ENCODE peak calls at places on chromosomes 4 and X, in four cellular contexts. K is PC-3, Z is aorta, T is endothelial cell of umbilical vein. Y is an unnamed sample.

GRCh38 chr4:107482546-107482945 is 237.5 kb downstream of the PAPSS1 start:
- DNase-seq in K (no peak), Z (no peak), T (no peak), Y (no peak)

GRCh38 chr4:5638976-5639375 is 69.4 kb downstream of the EVC2 start:
- DNase-seq in K (peak; percentile 47), Z (no peak), T (no peak), Y (no peak)

GRCh38 chr4:147691820-147692219 is 7.9 kb upstream of the PRMT9 start:
- DNase-seq in K (no peak), Z (no peak), T (no peak), Y (no peak)

GRCh38 chr4:22385615-22386014 is 130.3 kb downstream of the ADGRA3 start:
- DNase-seq in K (peak; percentile 86), Z (no peak), T (peak; percentile 54), Y (peak; percentile 15)

GRCh38 chrX:63764946-63765345 is 20.1 kb downstream of the ARHGEF9 start:
- DNase-seq in K (peak; percentile 69), Z (no peak), T (peak; percentile 39), Y (no peak)

GRCh38 chr4:153151535-153152452 is 52.4 kb upstream of the TRIM2 start:
- DNase-seq in K (peak; percentile 27), Z (peak; percentile 80), T (peak; percentile 13), Y (no peak)

GRCh38 chrX:107629533-107629909 is 1.2 kb downstream of the PRPS1 start:
- DNase-seq in K (peak; percentile 31), Z (no peak), T (peak; percentile 5), Y (peak; percentile 13)

GRCh38 chr4:79514637-79515320 is 106.8 kb upstream of the GK2 start:
- DNase-seq in K (no peak), Z (no peak), T (no peak), Y (no peak)

GRCh38 chrX:21940356-21940829 is at the start of gene SMS:
- DNase-seq in K (peak; percentile 81), Z (peak; percentile 92), T (peak; percentile 66), Y (no peak)

GRCh38 chr4:10106421-10107039 is 10.1 kb downstream of the WDR1 start:
- DNase-seq in K (peak; percentile 93), Z (peak; percentile 90), T (peak; percentile 90), Y (peak; percentile 76)

GRCh38 chrX:41045960-41046567 is 39.2 kb upstream of the USP9X start:
- DNase-seq in K (no peak), Z (no peak), T (peak; percentile 28), Y (no peak)

GRCh38 chr4:141241986-141242385 is 21.3 kb downstream of the ZNF330 start:
- DNase-seq in K (no peak), Z (no peak), T (no peak), Y (no peak)

GRCh38 chr4:121998024-121998423 is 46.2 kb upstream of the TRPC3 start:
- DNase-seq in K (peak; percentile 4), Z (no peak), T (no peak), Y (no peak)

GRCh38 chr4:18691431-18692200 is 670.1 kb upstream of the LCORL start:
- DNase-seq in K (no peak), Z (no peak), T (no peak), Y (no peak)

GRCh38 chrX:118418811-118419251 is 72.9 kb downstream of the WDR44 start:
- DNase-seq in K (no peak), Z (no peak), T (no peak), Y (no peak)

GRCh38 chr4:3268395-3269104 is 19.6 kb downstream of the MSANTD1 start:
- DNase-seq in K (no peak), Z (no peak), T (no peak), Y (no peak)

GRCh38 chr4:122703868-122704267 is 28.6 kb upstream of the BBS12 start:
- DNase-seq in K (no peak), Z (no peak), T (no peak), Y (no peak)

GRCh38 chr4:184506527-184507121 is 32.3 kb upstream of the IRF2 start:
- DNase-seq in K (peak; percentile 20), Z (no peak), T (no peak), Y (no peak)

GRCh38 chr4:39367166-39367565 is 1.0 kb upstream of the RFC1 start:
- DNase-seq in K (no peak), Z (no peak), T (no peak), Y (no peak)

GRCh38 chr4:86511590-86511989 is 82.5 kb upstream of the PTPN13 start:
- DNase-seq in K (no peak), Z (no peak), T (no peak), Y (no peak)

GRCh38 chr4:86506591-86506990 is 87.5 kb upstream of the PTPN13 start:
- DNase-seq in K (no peak), Z (no peak), T (no peak), Y (no peak)

GRCh38 chr4:86512631-86513030 is 81.5 kb upstream of the PTPN13 start:
- DNase-seq in K (peak; percentile 81), Z (no peak), T (no peak), Y (no peak)

DNA sequence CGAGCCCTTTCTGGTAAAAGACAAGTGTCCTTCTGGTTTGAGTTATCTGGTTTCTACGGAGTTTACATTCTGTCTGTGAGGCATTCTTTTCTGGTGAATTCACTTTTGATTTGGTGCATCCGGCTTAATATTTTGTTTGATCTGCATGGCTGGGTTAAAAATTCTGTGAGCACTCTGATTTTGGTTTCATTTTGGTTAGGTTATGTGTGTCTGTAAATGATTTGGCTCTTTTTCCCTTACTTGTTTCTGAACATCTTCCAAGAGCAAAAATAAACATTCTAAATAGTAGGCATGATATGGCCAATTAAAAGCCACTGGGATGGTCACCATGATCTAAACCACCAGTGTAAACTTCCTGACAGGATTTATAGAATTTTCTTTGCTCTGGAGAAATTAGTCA is 85.7 kb upstream of the PTPN13 start:
- DNase-seq in K (peak; percentile 71), Z (no peak), T (no peak), Y (no peak)
- H3K4me3 ChIP-seq in K (peak overlapping the region; percentile 65), Z (no peak overlapping the region), T (no peak overlapping the region), Y (no peak overlapping the region)

GRCh38 chr4:128283071-128283470 is 4.5 kb downstream of the PGRMC2 start:
- DNase-seq in K (no peak), Z (no peak), T (no peak), Y (no peak)

GRCh38 chr4:128285085-128286023 is 2.3 kb downstream of the PGRMC2 start:
- DNase-seq in K (peak; percentile 27), Z (no peak), T (peak; percentile 25), Y (no peak)

GRCh38 chr4:128286474-128287158 is 997 bp downstream of the PGRMC2 start:
- DNase-seq in K (peak; percentile 50), Z (no peak), T (peak; percentile 71), Y (no peak)

GRCh38 chr4:128282516-128282915 is 5.1 kb downstream of the PGRMC2 start:
- DNase-seq in K (no peak), Z (no peak), T (no peak), Y (no peak)

GRCh38 chr4:128284317-128284716 is 3.3 kb downstream of the PGRMC2 start:
- DNase-seq in K (peak; percentile 53), Z (no peak), T (no peak), Y (no peak)
- H3K4me3 ChIP-seq in K (peak overlapping the region; percentile 89), Z (no peak overlapping the region), T (no peak overlapping the region), Y (no peak overlapping the region)

GRCh38 chr4:57085278-57085677 is 24.9 kb downstream of the IGFBP7 start:
- DNase-seq in K (no peak), Z (no peak), T (no peak), Y (no peak)
- H3K4me3 ChIP-seq in K (no peak overlapping the region), Z (no peak overlapping the region), T (no peak overlapping the region), Y (no peak overlapping the region)

DNA sequence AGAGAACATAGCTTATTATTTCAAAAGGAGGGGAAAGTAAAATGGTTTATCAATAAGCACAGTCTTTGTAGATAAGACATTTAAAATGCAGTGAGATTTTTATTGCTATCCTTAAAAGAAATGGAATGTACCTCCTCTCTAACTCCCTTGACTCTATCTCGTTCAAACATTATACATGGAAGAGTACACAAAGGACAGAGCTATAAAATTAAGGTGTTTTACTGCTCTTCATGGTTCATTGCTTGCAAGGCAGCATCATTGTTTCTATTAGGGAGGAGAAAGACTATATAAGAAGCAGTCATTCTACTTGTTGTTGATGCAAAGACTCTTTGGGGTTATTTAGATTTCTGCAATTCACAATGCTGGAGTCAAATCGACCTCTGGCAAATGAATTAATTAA is 380.2 kb upstream of the NDST3 start:
- DNase-seq in K (no peak), Z (no peak), T (no peak), Y (no peak)
- H3K4me3 ChIP-seq in K (no peak overlapping the region), Z (no peak overlapping the region), T (no peak overlapping the region), Y (no peak overlapping the region)

GRCh38 chr4:145061325-145061920 is 36.6 kb downstream of the ANAPC10 start:
- DNase-seq in K (peak; percentile 77), Z (no peak), T (peak; percentile 73), Y (peak; percentile 28)

GRCh38 chr4:145069361-145069760 is 28.6 kb downstream of the ANAPC10 start:
- DNase-seq in K (peak; percentile 71), Z (no peak), T (no peak), Y (no peak)

GRCh38 chr4:145071560-145071959 is 26.4 kb downstream of the ANAPC10 start:
- DNase-seq in K (no peak), Z (no peak), T (no peak), Y (no peak)

DNA sequence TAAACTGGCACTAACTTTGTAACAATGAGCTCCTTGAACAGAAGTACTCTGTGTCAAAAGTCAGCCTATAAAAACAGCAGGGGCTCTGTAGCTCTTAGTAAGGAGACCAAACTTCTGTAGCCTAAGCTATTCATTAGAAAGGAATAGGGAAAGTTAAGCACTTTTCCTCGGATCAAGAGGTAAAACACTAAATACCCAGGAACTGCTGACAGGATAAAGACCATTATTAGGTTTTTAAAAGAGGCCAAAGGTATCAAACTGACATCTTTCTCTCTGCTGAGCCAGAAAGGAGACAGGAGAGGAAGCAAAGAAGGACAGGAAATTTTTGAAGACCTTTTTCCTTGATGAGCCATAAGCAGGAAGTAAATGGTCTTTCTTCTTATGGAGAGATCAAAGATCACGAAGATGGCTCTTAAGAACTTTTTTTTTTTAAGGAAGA is 31.9 kb downstream of the ANAPC10 start:
- DNase-seq in K (no peak), Z (no peak), T (peak; percentile 41), Y (no peak)
- H3K4me3 ChIP-seq in K (no peak overlapping the region), Z (no peak overlapping the region), T (no peak overlapping the region), Y (no peak overlapping the region)

GRCh38 chr4:168837922-168838321 is 172.1 kb downstream of the CBR4 start:
- DNase-seq in K (no peak), Z (no peak), T (no peak), Y (no peak)
- H3K4me3 ChIP-seq in K (no peak overlapping the region), Z (peak overlapping the region; percentile 51), T (no peak overlapping the region), Y (no peak overlapping the region)

GRCh38 chrX:153885968-153886903 is at the start of gene L1CAM:
- DNase-seq in K (peak; percentile 13), Z (no peak), T (no peak), Y (no peak)
- H3K4me3 ChIP-seq in K (peak within 1 kb of the TSS; percentile 63), Z (no peak within 1 kb of the TSS), T (no peak within 1 kb of the TSS), Y (peak within 1 kb of the TSS; percentile 74)

DNA sequence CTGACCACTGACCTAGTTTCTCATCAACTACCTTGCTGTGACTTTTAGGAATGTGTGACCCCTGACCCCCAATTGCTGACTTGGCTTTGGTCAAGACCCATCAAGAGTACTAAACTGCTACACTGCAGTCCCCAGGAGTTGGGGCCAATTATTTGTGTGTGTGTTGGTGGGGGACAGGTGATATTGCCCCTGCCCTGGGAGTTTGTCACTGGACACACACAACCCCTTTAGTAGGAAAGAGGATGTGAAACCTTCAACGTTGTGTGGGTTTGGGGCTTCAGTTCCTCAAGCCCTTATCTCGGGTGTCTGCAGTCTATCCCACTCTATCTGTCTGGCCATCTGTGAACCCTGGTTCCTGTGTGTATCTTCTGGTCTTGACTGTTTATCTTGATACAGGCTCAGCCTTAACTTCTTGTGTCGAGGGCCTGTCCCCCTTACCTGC is 6.5 kb downstream of the SASH3 start:
- DNase-seq in K (no peak), Z (peak; percentile 31), T (no peak), Y (no peak)
- H3K4me3 ChIP-seq in K (no peak overlapping the region), Z (no peak overlapping the region), T (no peak overlapping the region), Y (no peak overlapping the region)

GRCh38 chrX:43087825-43088224 is 309.9 kb upstream of the PPP1R2C start:
- DNase-seq in K (no peak), Z (no peak), T (no peak), Y (no peak)
- H3K4me3 ChIP-seq in K (no peak overlapping the region), Z (no peak overlapping the region), T (no peak overlapping the region), Y (no peak overlapping the region)

Y was measured in Panc1.